ENCODE peak calls at places on chromosomes 1 and 21, in seven cellular contexts. One of them, this sample, is unnamed.

GRCh38 chr1:211897011-211897410 is 66.4 kb upstream of the LPGAT1 start:
- DNase-seq in HepG2: no peak
- DNase-seq in K562: no peak
- DNase-seq in SK-N-SH: no peak
- DNase-seq in H1: no peak
- DNase-seq in HCT116: no peak
- DNase-seq in GM12878: no peak
- DNase-seq in this sample: no peak

GRCh38 chr21:44846485-44847260 is 26.8 kb downstream of the PTTG1IP start:
- DNase-seq in SK-N-SH: peak
- DNase-seq in H1: no peak
- DNase-seq in HCT116: no peak
- DNase-seq in K562: peak
- DNase-seq in GM12878: no peak
- DNase-seq in HepG2: peak
- DNase-seq in this sample: peak

GRCh38 chr1:29145739-29146437 is 22.2 kb upstream of the TMEM200B start:
- DNase-seq in SK-N-SH: no peak
- DNase-seq in H1: no peak
- DNase-seq in K562: no peak
- DNase-seq in GM12878: no peak
- DNase-seq in HCT116: no peak
- DNase-seq in HepG2: peak
- DNase-seq in this sample: no peak

GRCh38 chr1:227395391-227396028 is 77.2 kb upstream of the CDC42BPA start:
- DNase-seq in H1: no peak
- DNase-seq in SK-N-SH: no peak
- DNase-seq in HCT116: peak
- DNase-seq in K562: no peak
- DNase-seq in HepG2: no peak
- DNase-seq in GM12878: no peak
- DNase-seq in this sample: no peak

GRCh38 chr1:198491028-198491427 is 49.5 kb downstream of the ATP6V1G3 start:
- DNase-seq in HCT116: no peak
- DNase-seq in SK-N-SH: no peak
- DNase-seq in K562: no peak
- DNase-seq in H1: no peak
- DNase-seq in HepG2: peak
- DNase-seq in GM12878: no peak
- DNase-seq in this sample: peak

GRCh38 chr21:15063821-15064575 is 802 bp downstream of the NRIP1 start:
- DNase-seq in K562: peak
- DNase-seq in HepG2: no peak
- DNase-seq in H1: no peak
- DNase-seq in HCT116: no peak
- DNase-seq in GM12878: no peak
- DNase-seq in SK-N-SH: peak
- DNase-seq in this sample: peak

GRCh38 chr1:9737716-9738115 is 86.0 kb downstream of the CLSTN1 start:
- DNase-seq in K562: no peak
- DNase-seq in H1: no peak
- DNase-seq in HepG2: no peak
- DNase-seq in SK-N-SH: no peak
- DNase-seq in HCT116: no peak
- DNase-seq in GM12878: no peak
- DNase-seq in this sample: no peak

GRCh38 chr1:157110003-157110402 is 10.4 kb upstream of the ETV3L start:
- DNase-seq in SK-N-SH: no peak
- DNase-seq in HepG2: no peak
- DNase-seq in H1: no peak
- DNase-seq in HCT116: no peak
- DNase-seq in K562: no peak
- DNase-seq in GM12878: no peak
- DNase-seq in this sample: no peak

GRCh38 chr1:66505671-66506392 is 28.1 kb upstream of the SGIP1 start:
- DNase-seq in HepG2: no peak
- DNase-seq in GM12878: no peak
- DNase-seq in SK-N-SH: no peak
- DNase-seq in HCT116: no peak
- DNase-seq in H1: no peak
- DNase-seq in K562: no peak
- DNase-seq in this sample: no peak

GRCh38 chr1:115275216-115275615 is 62.8 kb downstream of the NGF start:
- DNase-seq in HepG2: no peak
- DNase-seq in SK-N-SH: no peak
- DNase-seq in H1: no peak
- DNase-seq in GM12878: no peak
- DNase-seq in K562: peak
- DNase-seq in HCT116: peak
- DNase-seq in this sample: peak

GRCh38 chr1:244010191-244010590 is 40.9 kb upstream of the ZBTB18 start:
- DNase-seq in K562: peak
- DNase-seq in HCT116: no peak
- DNase-seq in H1: no peak
- DNase-seq in GM12878: no peak
- DNase-seq in SK-N-SH: no peak
- DNase-seq in HepG2: no peak
- DNase-seq in this sample: no peak

GRCh38 chr1:242629396-242629795 is 104.9 kb upstream of the PLD5 start:
- DNase-seq in K562: no peak
- DNase-seq in HepG2: no peak
- DNase-seq in SK-N-SH: no peak
- DNase-seq in HCT116: no peak
- DNase-seq in H1: no peak
- DNase-seq in GM12878: no peak
- DNase-seq in this sample: no peak

GRCh38 chr1:3702990-3703728 is 49.1 kb upstream of the CCDC27 start:
- DNase-seq in HCT116: no peak
- DNase-seq in GM12878: no peak
- DNase-seq in H1: no peak
- DNase-seq in K562: no peak
- DNase-seq in SK-N-SH: peak
- DNase-seq in HepG2: no peak
- DNase-seq in this sample: peak

GRCh38 chr1:209207126-209207700 is 376.3 kb upstream of the CAMK1G start:
- DNase-seq in SK-N-SH: no peak
- DNase-seq in GM12878: no peak
- DNase-seq in K562: no peak
- DNase-seq in H1: no peak
- DNase-seq in HepG2: no peak
- DNase-seq in HCT116: no peak
- DNase-seq in this sample: no peak

GRCh38 chr1:31701137-31701736 is 2.6 kb downstream of the COL16A1 start:
- DNase-seq in K562: peak
- DNase-seq in HCT116: no peak
- DNase-seq in SK-N-SH: peak
- DNase-seq in HepG2: peak
- DNase-seq in GM12878: no peak
- DNase-seq in H1: no peak
- DNase-seq in this sample: peak

GRCh38 chr21:44437696-44438431 is 17.4 kb upstream of the LRRC3 start:
- DNase-seq in K562: no peak
- DNase-seq in H1: no peak
- DNase-seq in HCT116: no peak
- DNase-seq in SK-N-SH: no peak
- DNase-seq in HepG2: no peak
- DNase-seq in GM12878: no peak
- DNase-seq in this sample: no peak

GRCh38 chr1:10378071-10378841 is 20.6 kb upstream of the PGD start:
- DNase-seq in HepG2: no peak
- DNase-seq in GM12878: no peak
- DNase-seq in H1: no peak
- DNase-seq in HCT116: no peak
- DNase-seq in SK-N-SH: no peak
- DNase-seq in K562: peak
- DNase-seq in this sample: no peak

GRCh38 chr21:38234395-38235142 is 22.2 kb upstream of the KCNJ15 start:
- DNase-seq in K562: no peak
- DNase-seq in HCT116: no peak
- DNase-seq in SK-N-SH: no peak
- DNase-seq in H1: no peak
- DNase-seq in HepG2: no peak
- DNase-seq in GM12878: no peak
- DNase-seq in this sample: no peak

GRCh38 chr1:206568256-206568655 is 44.0 kb downstream of the EIF2D start:
- DNase-seq in GM12878: no peak
- DNase-seq in SK-N-SH: no peak
- DNase-seq in HCT116: no peak
- DNase-seq in H1: no peak
- DNase-seq in K562: no peak
- DNase-seq in HepG2: no peak
- DNase-seq in this sample: no peak

GRCh38 chr1:226678701-226679100 is 60.4 kb downstream of the ITPKB start:
- DNase-seq in K562: no peak
- DNase-seq in HCT116: no peak
- DNase-seq in H1: no peak
- DNase-seq in HepG2: no peak
- DNase-seq in SK-N-SH: no peak
- DNase-seq in GM12878: no peak
- DNase-seq in this sample: no peak

GRCh38 chr1:225653463-225654276 is 747 bp upstream of the ENAH start:
- DNase-seq in H1: no peak
- DNase-seq in HCT116: no peak
- DNase-seq in GM12878: no peak
- DNase-seq in SK-N-SH: no peak
- DNase-seq in K562: no peak
- DNase-seq in HepG2: peak
- DNase-seq in this sample: peak

GRCh38 chr1:225651872-225652725 is 824 bp downstream of the ENAH start:
- DNase-seq in HCT116: no peak
- DNase-seq in H1: no peak
- DNase-seq in SK-N-SH: peak
- DNase-seq in K562: no peak
- DNase-seq in HepG2: peak
- DNase-seq in GM12878: no peak
- DNase-seq in this sample: no peak

GRCh38 chr1:225651376-225651871 is 1.5 kb downstream of the ENAH start:
- DNase-seq in K562: no peak
- DNase-seq in HCT116: no peak
- DNase-seq in HepG2: no peak
- DNase-seq in H1: no peak
- DNase-seq in GM12878: no peak
- DNase-seq in SK-N-SH: no peak
- DNase-seq in this sample: peak

GRCh38 chr1:225654277-225654597 is 1.3 kb upstream of the ENAH start:
- DNase-seq in K562: no peak
- DNase-seq in H1: no peak
- DNase-seq in HepG2: no peak
- DNase-seq in GM12878: no peak
- DNase-seq in SK-N-SH: no peak
- DNase-seq in HCT116: no peak
- DNase-seq in this sample: no peak

GRCh38 chr1:225652726-225653462 is at the start of gene ENAH:
- DNase-seq in K562: peak
- DNase-seq in GM12878: no peak
- DNase-seq in HepG2: peak
- DNase-seq in H1: no peak
- DNase-seq in SK-N-SH: peak
- DNase-seq in HCT116: no peak
- DNase-seq in this sample: peak
- TF ChIP-seq JUND in K562: no peak
- TF ChIP-seq JUND in GM12878: no peak
- TF ChIP-seq JUND in HepG2: no peak
- TF ChIP-seq JUND in H1: no peak
- TF ChIP-seq JUND in SK-N-SH: no peak
- TF ChIP-seq JUND in HCT116: no peak
- TF ChIP-seq JUND in this sample: no peak

DNA sequence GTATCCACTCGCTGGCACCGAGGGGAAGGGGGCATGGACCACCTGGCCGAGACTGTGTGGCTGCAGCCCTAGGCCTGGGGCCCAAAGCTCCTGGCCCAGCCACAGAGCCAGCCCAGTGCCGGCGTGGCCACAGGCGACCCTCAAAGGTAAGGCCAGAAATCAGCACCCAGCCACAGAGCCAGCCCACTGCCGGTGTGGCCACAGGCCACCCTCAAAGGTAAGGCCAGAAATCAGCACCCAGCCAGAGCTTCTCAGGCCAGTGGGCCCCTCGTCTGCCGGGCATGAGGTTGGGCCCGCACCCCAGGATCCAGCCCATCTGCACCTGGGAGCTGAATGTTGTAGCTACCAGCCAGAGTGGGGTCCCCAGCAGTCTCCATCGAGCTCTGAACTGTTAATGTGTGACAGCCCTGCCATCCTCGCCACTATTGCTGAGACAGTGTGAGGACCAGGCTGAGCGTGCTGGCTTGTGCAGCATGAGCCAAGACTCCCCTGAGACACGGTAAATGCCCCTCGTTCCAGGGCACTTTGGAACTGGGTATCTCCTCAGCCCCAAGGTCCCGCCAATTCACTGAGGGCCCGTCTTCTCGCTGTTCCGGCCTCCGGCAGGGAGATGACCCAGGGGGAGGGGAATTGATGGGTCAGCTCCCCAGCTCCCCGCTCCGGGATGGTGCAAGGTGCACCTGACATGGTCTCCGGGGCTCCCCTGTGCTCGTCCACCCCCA is 4.6 kb upstream of the FTCD start:
- DNase-seq in K562: no peak
- DNase-seq in HCT116: no peak
- DNase-seq in SK-N-SH: no peak
- DNase-seq in H1: no peak
- DNase-seq in HepG2: no peak
- DNase-seq in GM12878: no peak
- DNase-seq in this sample: no peak
- TF ChIP-seq JUND in K562: no peak
- TF ChIP-seq JUND in HCT116: no peak
- TF ChIP-seq JUND in SK-N-SH: no peak
- TF ChIP-seq JUND in H1: no peak
- TF ChIP-seq JUND in HepG2: no peak
- TF ChIP-seq JUND in GM12878: no peak
- TF ChIP-seq JUND in this sample: no peak

GRCh38 chr1:210883821-210884220 is 250.1 kb downstream of the KCNH1 start:
- DNase-seq in K562: no peak
- DNase-seq in SK-N-SH: no peak
- DNase-seq in HepG2: no peak
- DNase-seq in HCT116: no peak
- DNase-seq in GM12878: no peak
- DNase-seq in H1: no peak
- DNase-seq in this sample: no peak

GRCh38 chr1:210878564-210878963 is 255.4 kb downstream of the KCNH1 start:
- DNase-seq in GM12878: no peak
- DNase-seq in H1: no peak
- DNase-seq in SK-N-SH: no peak
- DNase-seq in HCT116: no peak
- DNase-seq in K562: no peak
- DNase-seq in HepG2: no peak
- DNase-seq in this sample: no peak

GRCh38 chr1:210882414-210883221 is 251.3 kb downstream of the KCNH1 start:
- DNase-seq in HCT116: no peak
- DNase-seq in H1: no peak
- DNase-seq in HepG2: no peak
- DNase-seq in GM12878: no peak
- DNase-seq in SK-N-SH: no peak
- DNase-seq in K562: no peak
- DNase-seq in this sample: no peak
- TF ChIP-seq JUND in HCT116: peak
- TF ChIP-seq JUND in H1: no peak
- TF ChIP-seq JUND in HepG2: no peak
- TF ChIP-seq JUND in GM12878: no peak
- TF ChIP-seq JUND in SK-N-SH: no peak
- TF ChIP-seq JUND in K562: no peak
- TF ChIP-seq JUND in this sample: no peak

GRCh38 chr1:36988741-36989193 is 45.5 kb downstream of the GRIK3 start:
- DNase-seq in HCT116: no peak
- DNase-seq in HepG2: no peak
- DNase-seq in SK-N-SH: no peak
- DNase-seq in K562: no peak
- DNase-seq in H1: no peak
- DNase-seq in GM12878: no peak
- DNase-seq in this sample: no peak
- TF ChIP-seq JUND in HCT116: no peak
- TF ChIP-seq JUND in HepG2: no peak
- TF ChIP-seq JUND in SK-N-SH: no peak
- TF ChIP-seq JUND in K562: no peak
- TF ChIP-seq JUND in H1: no peak
- TF ChIP-seq JUND in GM12878: no peak
- TF ChIP-seq JUND in this sample: no peak